ENCODE peak calls at places on chromosomes 7 and 10, in four cellular contexts. One of them, this sample, is unnamed.

GRCh38 chr10:101571573-101571925 is 16.5 kb downstream of the POLL start:
- DNase-seq in transverse colon: no peak
- DNase-seq in RWPE1: no peak
- DNase-seq in tibial nerve: no peak
- DNase-seq in this sample: no peak

GRCh38 chr10:30006410-30006809 is 53.0 kb downstream of the JCAD start:
- DNase-seq in transverse colon: no peak
- DNase-seq in RWPE1: no peak
- DNase-seq in tibial nerve: no peak
- DNase-seq in this sample: no peak

GRCh38 chr7:117808273-117808868 is 64.9 kb downstream of the CTTNBP2 start:
- DNase-seq in transverse colon: no peak
- DNase-seq in RWPE1: no peak
- DNase-seq in tibial nerve: no peak
- DNase-seq in this sample: peak; percentile 39

GRCh38 chr7:106047818-106048490 is 64.2 kb downstream of the SYPL1 start:
- DNase-seq in transverse colon: no peak
- DNase-seq in RWPE1: peak; percentile 38
- DNase-seq in tibial nerve: no peak
- DNase-seq in this sample: no peak

GRCh38 chr10:51010977-51011376 is 63.3 kb upstream of the PRKG1 start:
- DNase-seq in transverse colon: no peak
- DNase-seq in RWPE1: peak; percentile 46
- DNase-seq in tibial nerve: no peak
- DNase-seq in this sample: peak; percentile 18

GRCh38 chr10:127027786-127028185 is 122.6 kb downstream of the DOCK1 start:
- DNase-seq in transverse colon: no peak
- DNase-seq in RWPE1: no peak
- DNase-seq in tibial nerve: no peak
- DNase-seq in this sample: no peak

GRCh38 chr10:51048792-51049191 is 25.5 kb upstream of the PRKG1 start:
- DNase-seq in transverse colon: no peak
- DNase-seq in RWPE1: no peak
- DNase-seq in tibial nerve: no peak
- DNase-seq in this sample: no peak

GRCh38 chr7:17485368-17485767 is 186.9 kb downstream of the AHR start:
- DNase-seq in transverse colon: no peak
- DNase-seq in RWPE1: no peak
- DNase-seq in tibial nerve: no peak
- DNase-seq in this sample: no peak

GRCh38 chr7:96831446-96831845 is 121.8 kb upstream of the SEM1 start:
- DNase-seq in transverse colon: no peak
- DNase-seq in RWPE1: no peak
- DNase-seq in tibial nerve: no peak
- DNase-seq in this sample: no peak

GRCh38 chr7:107201795-107202450 is 33.1 kb downstream of the HBP1 start:
- DNase-seq in transverse colon: peak; percentile 19
- DNase-seq in RWPE1: peak; percentile 66
- DNase-seq in tibial nerve: no peak
- DNase-seq in this sample: peak; percentile 77

GRCh38 chr10:84026821-84027257 is 112.5 kb upstream of the GHITM start:
- DNase-seq in transverse colon: no peak
- DNase-seq in RWPE1: peak; percentile 30
- DNase-seq in tibial nerve: no peak
- DNase-seq in this sample: no peak

GRCh38 chr7:48285365-48285764 is 114.1 kb downstream of the ABCA13 start:
- DNase-seq in transverse colon: no peak
- DNase-seq in RWPE1: peak; percentile 13
- DNase-seq in tibial nerve: no peak
- DNase-seq in this sample: no peak

GRCh38 chr7:101782476-101782875 is 35.0 kb upstream of the CUX1 start:
- DNase-seq in transverse colon: no peak
- DNase-seq in RWPE1: no peak
- DNase-seq in tibial nerve: no peak
- DNase-seq in this sample: no peak

GRCh38 chr10:85557077-85557476 is 809.5 kb downstream of the GRID1 start:
- DNase-seq in transverse colon: no peak
- DNase-seq in RWPE1: peak; percentile 32
- DNase-seq in tibial nerve: no peak
- DNase-seq in this sample: no peak

GRCh38 chr7:55965805-55966421 is 1.5 kb downstream of the NIPSNAP2 start:
- DNase-seq in transverse colon: no peak
- DNase-seq in RWPE1: peak; percentile 66
- DNase-seq in tibial nerve: no peak
- DNase-seq in this sample: peak; percentile 39

GRCh38 chr10:31650010-31650409 is 278.6 kb downstream of the ARHGAP12 start:
- DNase-seq in transverse colon: peak; percentile 59
- DNase-seq in RWPE1: peak; percentile 34
- DNase-seq in tibial nerve: peak; percentile 70
- DNase-seq in this sample: peak; percentile 40

GRCh38 chr7:50595538-50596102 is 30.4 kb upstream of the DDC start:
- DNase-seq in transverse colon: no peak
- DNase-seq in RWPE1: peak; percentile 22
- DNase-seq in tibial nerve: no peak
- DNase-seq in this sample: no peak

GRCh38 chr10:15684768-15685167 is 35.0 kb downstream of the ITGA8 start:
- DNase-seq in transverse colon: no peak
- DNase-seq in RWPE1: no peak
- DNase-seq in tibial nerve: no peak
- DNase-seq in this sample: no peak

GRCh38 chr7:30143748-30144251 is 9.0 kb downstream of the MTURN start:
- DNase-seq in transverse colon: no peak
- DNase-seq in RWPE1: peak; percentile 66
- DNase-seq in tibial nerve: no peak
- DNase-seq in this sample: no peak

GRCh38 chr10:8069627-8070026 is 15.1 kb downstream of the GATA3 start:
- DNase-seq in transverse colon: no peak
- DNase-seq in RWPE1: no peak
- DNase-seq in tibial nerve: no peak
- DNase-seq in this sample: no peak

GRCh38 chr10:35136263-35136815 is 9.7 kb downstream of the CREM start:
- DNase-seq in transverse colon: no peak
- DNase-seq in RWPE1: no peak
- DNase-seq in tibial nerve: no peak
- DNase-seq in this sample: no peak

GRCh38 chr7:128697301-128697905 is 25.3 kb downstream of the GARIN1A start:
- DNase-seq in transverse colon: peak; percentile 38
- DNase-seq in RWPE1: peak; percentile 44
- DNase-seq in tibial nerve: no peak
- DNase-seq in this sample: peak; percentile 28

GRCh38 chr7:134605978-134606923 is 40.4 kb upstream of the BPGM start:
- DNase-seq in transverse colon: peak; percentile 61
- DNase-seq in RWPE1: peak; percentile 34
- DNase-seq in tibial nerve: peak; percentile 47
- DNase-seq in this sample: peak; percentile 71

GRCh38 chr7:98348726-98349474 is 52.0 kb downstream of the BAIAP2L1 start:
- DNase-seq in transverse colon: peak; percentile 63
- DNase-seq in RWPE1: no peak
- DNase-seq in tibial nerve: no peak
- DNase-seq in this sample: no peak

GRCh38 chr10:86520871-86521619 is 547 bp downstream of the WAPL start:
- DNase-seq in transverse colon: peak; percentile 66
- DNase-seq in RWPE1: peak; percentile 70
- DNase-seq in tibial nerve: peak; percentile 33
- DNase-seq in this sample: peak; percentile 45

GRCh38 chr10:53547364-53547763 is 774.8 kb upstream of the MBL2 start:
- DNase-seq in transverse colon: no peak
- DNase-seq in RWPE1: no peak
- DNase-seq in tibial nerve: no peak
- DNase-seq in this sample: no peak

GRCh38 chr7:23058412-23059096 is 44.6 kb upstream of the HYCC1 start:
- DNase-seq in transverse colon: no peak
- DNase-seq in RWPE1: no peak
- DNase-seq in tibial nerve: no peak
- DNase-seq in this sample: no peak

GRCh38 chr10:64468219-64468618 is 947.0 kb downstream of the REEP3 start:
- DNase-seq in transverse colon: no peak
- DNase-seq in RWPE1: no peak
- DNase-seq in tibial nerve: no peak
- DNase-seq in this sample: no peak

GRCh38 chr10:116073451-116073850 is 199.6 kb downstream of the GFRA1 start:
- DNase-seq in transverse colon: no peak
- DNase-seq in RWPE1: no peak
- DNase-seq in tibial nerve: no peak
- DNase-seq in this sample: no peak

GRCh38 chr10:46236941-46237681 is 49.7 kb upstream of the ANTXRL start:
- DNase-seq in transverse colon: no peak
- DNase-seq in RWPE1: no peak
- DNase-seq in tibial nerve: no peak
- DNase-seq in this sample: no peak

GRCh38 chr7:43727494-43727893 is 1.8 kb downstream of the COA1 start:
- DNase-seq in transverse colon: no peak
- DNase-seq in RWPE1: no peak
- DNase-seq in tibial nerve: no peak
- DNase-seq in this sample: no peak

GRCh38 chr7:43729924-43730248 is 563 bp upstream of the COA1 start:
- DNase-seq in transverse colon: no peak
- DNase-seq in RWPE1: no peak
- DNase-seq in tibial nerve: no peak
- DNase-seq in this sample: no peak

GRCh38 chr7:43726466-43726865 is 2.9 kb downstream of the COA1 start:
- DNase-seq in transverse colon: no peak
- DNase-seq in RWPE1: no peak
- DNase-seq in tibial nerve: no peak
- DNase-seq in this sample: no peak

GRCh38 chr7:43727003-43727402 is 2.3 kb downstream of the COA1 start:
- DNase-seq in transverse colon: no peak
- DNase-seq in RWPE1: no peak
- DNase-seq in tibial nerve: no peak
- DNase-seq in this sample: no peak

DNA sequence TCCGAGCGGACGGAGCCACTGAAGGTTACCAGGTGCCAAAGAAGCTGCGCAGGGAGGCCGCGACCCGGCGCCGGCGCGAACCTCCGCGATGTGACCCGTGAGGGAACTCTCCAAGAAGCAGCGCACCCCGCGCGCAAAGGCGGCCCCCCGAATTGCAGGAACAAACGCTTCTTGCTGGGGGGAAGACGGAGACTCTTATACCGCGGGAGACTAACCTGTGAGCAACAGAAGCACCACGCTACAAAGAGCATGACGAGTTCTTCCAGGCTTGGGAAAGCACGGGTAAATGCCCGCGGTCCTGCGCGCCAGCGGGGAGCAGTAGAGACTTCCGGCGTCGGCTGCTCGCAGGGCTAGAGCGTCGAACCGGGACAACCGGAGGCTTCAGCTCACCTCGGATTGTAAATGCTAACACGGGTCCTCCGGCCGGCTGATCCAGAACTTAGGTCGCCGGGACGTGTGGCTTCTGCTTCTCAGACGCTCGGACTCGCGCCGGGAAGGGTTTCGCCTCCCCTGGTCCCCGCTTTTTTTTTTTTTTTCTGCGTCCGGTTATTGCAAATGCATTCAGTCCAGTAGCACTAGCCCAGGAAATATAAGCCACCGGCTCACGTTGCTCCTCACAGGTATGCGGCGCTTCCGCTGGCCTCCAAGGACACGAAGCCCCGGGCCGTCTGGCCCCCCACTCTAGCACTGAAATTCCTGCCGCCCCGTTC is at the start of gene COA1:
- DNase-seq in transverse colon: peak; percentile 88
- DNase-seq in RWPE1: peak; percentile 86
- DNase-seq in tibial nerve: peak; percentile 57
- DNase-seq in this sample: peak; percentile 85
- TF ChIP-seq CTCF in transverse colon: peak; percentile 41
- TF ChIP-seq CTCF in RWPE1: no peak
- TF ChIP-seq CTCF in tibial nerve: peak; percentile 31
- TF ChIP-seq CTCF in this sample: no peak

DNA sequence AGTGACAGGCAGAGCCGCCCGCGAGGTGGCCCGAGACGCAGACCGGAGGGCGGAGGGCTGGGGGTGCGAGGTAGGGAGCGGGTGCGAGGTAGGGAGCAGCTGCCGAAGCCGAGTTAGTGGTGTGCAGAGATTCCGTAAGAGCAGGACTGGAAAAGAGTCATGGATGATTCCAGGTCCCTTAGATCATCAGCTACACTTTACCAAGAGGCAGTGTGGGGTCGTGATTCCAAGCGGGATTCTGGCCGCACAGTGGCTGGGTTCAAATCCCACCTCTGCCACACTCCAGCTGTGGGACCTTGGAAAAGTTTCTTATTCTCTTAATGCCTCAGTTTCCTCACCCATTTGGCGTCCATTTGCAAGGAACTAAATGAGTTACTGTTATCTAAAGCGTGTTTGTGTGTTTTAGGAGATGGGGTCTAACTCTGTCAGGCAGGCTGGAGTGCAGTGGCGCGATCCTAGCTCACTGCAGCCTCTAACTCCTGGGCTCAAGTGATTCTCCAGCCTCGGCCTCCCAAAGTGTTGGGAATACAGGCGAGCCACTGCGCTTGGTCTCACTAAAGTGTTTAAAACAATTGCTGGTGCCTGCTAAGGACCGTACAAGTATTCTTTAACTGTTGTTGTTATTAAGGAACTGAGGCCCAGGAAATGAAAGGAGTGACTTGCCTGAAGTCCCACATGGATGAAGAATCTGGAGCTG is 1.1 kb downstream of the NDUFB2 start:
- DNase-seq in transverse colon: no peak
- DNase-seq in RWPE1: peak; percentile 30
- DNase-seq in tibial nerve: no peak
- DNase-seq in this sample: no peak
- TF ChIP-seq CTCF in transverse colon: no peak
- TF ChIP-seq CTCF in RWPE1: no peak
- TF ChIP-seq CTCF in tibial nerve: no peak
- TF ChIP-seq CTCF in this sample: no peak

DNA sequence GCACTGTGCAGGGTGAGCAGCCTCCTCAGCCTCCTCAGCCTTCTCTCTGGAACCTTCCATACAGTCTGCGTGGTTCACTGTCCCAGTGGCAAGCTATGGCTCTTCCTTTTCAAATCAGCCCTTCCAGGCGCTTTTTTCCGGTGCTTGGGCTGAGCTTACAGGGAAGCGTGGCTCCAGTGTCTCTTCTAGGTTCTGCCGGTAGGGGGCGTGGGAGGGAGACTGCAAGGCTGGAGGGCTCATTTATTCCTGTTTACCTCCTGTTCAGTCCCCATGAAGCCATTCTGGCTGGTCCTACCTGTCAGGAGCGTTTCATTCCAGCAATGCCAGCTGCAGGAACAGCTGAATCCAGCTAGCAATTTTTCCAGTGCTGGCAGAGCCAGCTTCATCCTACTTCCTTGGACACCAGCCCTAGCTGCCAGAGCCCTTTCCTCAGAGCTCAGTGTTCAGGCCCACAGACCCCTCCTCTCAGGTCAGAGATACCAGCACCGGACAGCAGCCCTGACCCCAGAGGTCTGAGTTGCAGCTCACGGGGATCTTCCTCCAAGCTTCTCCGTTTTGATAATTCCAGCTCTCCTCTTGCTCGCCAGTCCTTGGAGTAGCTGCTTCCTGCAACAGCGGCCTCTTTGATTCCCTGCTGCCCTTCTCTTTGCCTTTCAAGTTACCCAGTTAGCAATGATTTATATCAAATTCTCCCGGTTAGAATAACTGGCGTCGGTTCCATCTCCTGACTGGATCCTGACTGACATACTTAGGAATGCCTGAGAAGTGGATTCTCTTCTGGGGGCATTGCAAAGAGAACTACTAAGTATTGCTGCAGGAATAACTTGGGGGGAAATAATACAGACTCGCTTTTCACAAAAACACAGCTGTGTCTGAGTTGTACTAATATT is 129.8 kb downstream of the FRMD4A start:
- DNase-seq in transverse colon: peak; percentile 8
- DNase-seq in RWPE1: no peak
- DNase-seq in tibial nerve: no peak
- DNase-seq in this sample: peak; percentile 47
- TF ChIP-seq CTCF in transverse colon: no peak
- TF ChIP-seq CTCF in RWPE1: no peak
- TF ChIP-seq CTCF in tibial nerve: no peak
- TF ChIP-seq CTCF in this sample: no peak

GRCh38 chr10:99854860-99855259 is 72.4 kb downstream of the ABCC2 start:
- DNase-seq in transverse colon: no peak
- DNase-seq in RWPE1: no peak
- DNase-seq in tibial nerve: no peak
- DNase-seq in this sample: no peak
- TF ChIP-seq CTCF in transverse colon: peak; percentile 17
- TF ChIP-seq CTCF in RWPE1: no peak
- TF ChIP-seq CTCF in tibial nerve: peak; percentile 54
- TF ChIP-seq CTCF in this sample: peak; percentile 27

This sample was measured in body of pancreas.